ENCODE peak calls at places on chromosomes 7 and 10, in eight cellular contexts. X is neural progenitor cell, U is transverse colon, L is colonic mucosa, P is left lung, E is adipocyte, Q is ovary, B is thoracic aorta. Y is an unnamed sample. For H3K36me3 and H3K27me3, the result is how much of the 10 kb centered on the place peaks cover.

GRCh38 chr10:24519950-24520349 is 203.7 kb downstream of the ARHGAP21 start:
- DNase-seq in X (peak), U (no peak), L (no peak), P (no peak), E (no peak), Q (no peak), B (no peak), Y (peak)

GRCh38 chr10:124240721-124241350 is 147.4 kb upstream of the CHST15 start:
- DNase-seq in X (peak), U (peak), L (no peak), P (no peak), E (no peak), Q (peak), B (no peak), Y (peak)

GRCh38 chr7:1689356-1689755 is 19.3 kb downstream of the ELFN1 start:
- DNase-seq in X (peak), U (no peak), L (no peak), P (peak), E (no peak), Q (no peak), B (no peak), Y (no peak)

GRCh38 chr10:35074266-35074665 is 15.9 kb downstream of the CUL2 start:
- DNase-seq in X (no peak), U (no peak), L (no peak), P (no peak), E (no peak), Q (no peak), B (no peak), Y (no peak)

GRCh38 chr10:11742009-11742778 is at the start of gene ECHDC3:
- DNase-seq in X (peak), U (peak), L (peak), P (peak), E (peak), Q (peak), B (no peak), Y (peak)

GRCh38 chr7:112067609-112068540 is 138.3 kb downstream of the DOCK4 start:
- DNase-seq in X (no peak), U (no peak), L (no peak), P (no peak), E (no peak), Q (no peak), B (no peak), Y (no peak)

GRCh38 chr7:150950496-150951180 is 27.5 kb downstream of the KCNH2 start:
- DNase-seq in X (no peak), U (no peak), L (no peak), P (peak), E (no peak), Q (peak), B (no peak), Y (peak)

GRCh38 chr10:97571622-97572021 is 957 bp upstream of the ANKRD2 start:
- DNase-seq in X (no peak), U (no peak), L (no peak), P (peak), E (no peak), Q (no peak), B (no peak), Y (peak)

GRCh38 chr7:121561717-121562116 is 165.6 kb upstream of the FAM3C start:
- DNase-seq in X (no peak), U (no peak), L (no peak), P (no peak), E (peak), Q (no peak), B (no peak), Y (no peak)

GRCh38 chr10:67657775-67658174 is 38.2 kb downstream of the CTNNA3 start:
- DNase-seq in X (peak), U (no peak), L (no peak), P (no peak), E (no peak), Q (no peak), B (no peak), Y (peak)

GRCh38 chr7:126605553-126605952 is 647.2 kb downstream of the GRM8 start:
- DNase-seq in X (no peak), U (no peak), L (no peak), P (no peak), E (no peak), Q (no peak), B (no peak), Y (no peak)

GRCh38 chr7:44291066-44291732 is 34.2 kb downstream of the CAMK2B start:
- DNase-seq in X (no peak), U (peak), L (no peak), P (peak), E (no peak), Q (peak), B (peak), Y (peak)

GRCh38 chr10:79468841-79469585 is 23.6 kb upstream of the ZCCHC24 start:
- DNase-seq in X (no peak), U (no peak), L (no peak), P (no peak), E (no peak), Q (no peak), B (no peak), Y (no peak)

GRCh38 chr7:87474046-87474445 is 1.4 kb downstream of the ABCB4 start:
- DNase-seq in X (no peak), U (no peak), L (no peak), P (no peak), E (peak), Q (no peak), B (no peak), Y (no peak)
- H3K4me3 ChIP-seq in X (no peak), U (no peak), L (no peak), P (no peak), E (peak), Q (no peak), B (peak), Y (no peak)

DNA sequence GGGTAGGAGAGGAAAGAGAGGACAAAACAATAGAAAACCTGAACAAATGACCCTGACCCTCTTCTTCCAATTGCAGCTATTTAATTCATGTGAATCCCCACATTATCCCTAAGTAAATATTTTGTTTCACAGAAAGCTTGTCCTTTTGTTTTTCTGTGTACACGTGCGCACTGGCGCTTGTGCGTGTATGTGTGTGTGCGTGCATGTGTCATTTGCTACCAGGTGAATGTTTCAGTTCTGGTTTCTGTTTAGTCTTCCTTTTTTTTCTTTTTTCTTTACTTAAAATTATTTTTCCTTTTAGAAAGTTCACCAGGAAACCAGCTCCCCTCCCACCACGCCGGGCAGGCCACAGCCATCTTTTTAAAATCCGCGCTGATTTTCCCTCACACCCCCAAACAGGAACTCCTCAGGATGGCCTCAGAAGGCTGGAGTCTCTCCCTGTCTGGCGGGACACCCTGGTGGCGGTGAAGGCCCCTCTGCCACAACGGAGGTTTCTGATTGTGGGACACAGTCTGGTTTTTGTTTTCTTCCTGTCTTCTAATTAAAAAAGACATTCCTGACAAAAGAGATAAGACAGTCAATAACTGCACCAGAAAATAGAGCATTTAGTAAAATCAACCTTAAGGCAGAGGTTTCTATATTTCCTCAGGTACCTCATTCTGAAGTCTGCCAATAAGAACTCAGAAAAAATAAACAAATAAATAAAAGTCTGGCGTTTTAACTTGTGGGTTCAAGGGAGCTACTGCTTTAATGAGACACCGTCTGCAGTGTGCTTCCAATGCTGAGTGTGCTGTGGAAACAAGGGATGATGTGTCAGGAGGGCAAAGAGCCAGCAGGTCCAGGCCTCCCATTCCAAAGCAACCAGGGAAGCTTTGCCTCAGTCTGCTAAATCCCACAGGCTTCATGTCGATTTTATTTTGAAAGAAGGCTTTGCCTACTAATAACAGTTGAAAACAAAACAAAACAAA is 17.4 kb downstream of the IRF5 start:
- DNase-seq in X (peak), U (no peak), L (no peak), P (no peak), E (peak), Q (no peak), B (no peak), Y (peak)
- H3K36me3 ChIP-seq in X (under half), U (under half), L (under half), P (under half), E (half or more), Q (under half), B (under half), Y (under half)

GRCh38 chr10:43268491-43268890 is 1.6 kb upstream of the RASGEF1A start:
- DNase-seq in X (no peak), U (no peak), L (no peak), P (no peak), E (no peak), Q (no peak), B (no peak), Y (no peak)

GRCh38 chr10:43264324-43264986 is 2.4 kb downstream of the RASGEF1A start:
- DNase-seq in X (no peak), U (peak), L (no peak), P (no peak), E (no peak), Q (peak), B (no peak), Y (peak)

GRCh38 chr10:43265799-43266721 is 805 bp downstream of the RASGEF1A start:
- DNase-seq in X (peak), U (peak), L (peak), P (no peak), E (no peak), Q (peak), B (no peak), Y (peak)

GRCh38 chr10:43264987-43265798 is 1.7 kb downstream of the RASGEF1A start:
- DNase-seq in X (no peak), U (peak), L (peak), P (no peak), E (no peak), Q (no peak), B (no peak), Y (peak)

GRCh38 chr10:43267811-43268210 is 946 bp upstream of the RASGEF1A start:
- DNase-seq in X (no peak), U (no peak), L (peak), P (no peak), E (no peak), Q (no peak), B (no peak), Y (no peak)
- H3K27me3 ChIP-seq in X (half or more), U (half or more), L (under half), P (half or more), E (half or more), Q (under half), B (under half), Y (under half)

GRCh38 chr10:132960651-132961419 is 18.5 kb upstream of the CFAP46 start:
- DNase-seq in X (no peak), U (no peak), L (no peak), P (peak), E (no peak), Q (no peak), B (no peak), Y (peak)

GRCh38 chr10:132962623-132963429 is 20.5 kb upstream of the CFAP46 start:
- DNase-seq in X (no peak), U (no peak), L (no peak), P (no peak), E (peak), Q (no peak), B (no peak), Y (no peak)

GRCh38 chr10:132961420-132961803 is 19.0 kb upstream of the CFAP46 start:
- DNase-seq in X (no peak), U (no peak), L (no peak), P (no peak), E (no peak), Q (no peak), B (no peak), Y (peak)

GRCh38 chr10:132963430-132963960 is 21.1 kb upstream of the CFAP46 start:
- DNase-seq in X (no peak), U (no peak), L (no peak), P (peak), E (no peak), Q (no peak), B (no peak), Y (no peak)

DNA sequence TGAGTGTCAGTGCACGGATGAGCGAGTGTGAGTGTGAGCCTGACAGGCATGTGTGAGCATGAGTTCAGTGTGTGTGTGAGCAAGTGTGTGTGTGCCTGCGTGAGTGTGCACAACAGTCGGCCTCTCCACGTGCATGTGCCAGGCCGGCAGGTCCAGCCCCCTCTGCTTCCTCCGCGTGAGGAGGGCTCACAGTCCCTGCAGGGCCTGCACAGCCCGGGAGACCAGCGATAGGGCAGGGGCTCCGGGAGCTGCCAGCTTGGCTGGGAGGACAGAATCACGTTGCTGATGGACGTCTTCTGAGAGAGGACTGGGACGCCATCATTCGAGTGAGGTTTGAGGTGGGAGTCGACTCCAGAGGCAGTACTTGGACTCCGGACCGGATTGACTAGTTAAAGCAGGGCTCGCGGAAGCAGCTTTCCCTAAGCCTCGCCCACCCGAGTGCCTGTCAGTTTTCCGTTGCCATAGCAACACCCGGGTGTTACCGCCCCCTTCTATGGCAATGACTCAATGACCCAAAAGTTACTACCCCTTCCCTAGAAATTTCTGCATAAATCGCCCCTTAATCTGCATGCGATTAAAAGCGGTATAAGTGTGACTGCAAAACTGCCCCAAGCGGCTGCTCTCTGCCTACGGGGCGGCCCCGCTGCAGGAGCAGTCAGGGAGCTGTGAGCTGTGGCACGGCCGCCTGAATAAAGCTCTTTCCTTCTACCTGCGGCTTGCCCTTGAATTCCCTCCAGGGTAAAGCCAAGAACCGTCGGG is 19.7 kb upstream of the CFAP46 start:
- DNase-seq in X (peak), U (peak), L (peak), P (peak), E (peak), Q (peak), B (no peak), Y (peak)
- H3K4me3 ChIP-seq in X (peak), U (peak), L (peak), P (peak), E (peak), Q (peak), B (peak), Y (peak)

Y was measured in H7.